ENCODE peak calls at places on chromosomes 5 and 9, in four cellular contexts. One of them, this sample, is unnamed.

GRCh38 chr9:134502261-134503211 is 139.1 kb upstream of the COL5A1 start:
- DNase-seq in NCI-H1105: no peak
- DNase-seq in HCEC 1CT: peak
- DNase-seq in iPS-NIHi11: peak
- DNase-seq in this sample: no peak

GRCh38 chr9:99127372-99128132 is 22.6 kb downstream of the TGFBR1 start:
- DNase-seq in NCI-H1105: no peak
- DNase-seq in HCEC 1CT: peak
- DNase-seq in iPS-NIHi11: no peak
- DNase-seq in this sample: no peak

GRCh38 chr5:61298066-61298465 is 34.0 kb upstream of the ZSWIM6 start:
- DNase-seq in NCI-H1105: no peak
- DNase-seq in HCEC 1CT: no peak
- DNase-seq in iPS-NIHi11: no peak
- DNase-seq in this sample: no peak

GRCh38 chr5:6675784-6676499 is 37.3 kb upstream of the TENT4A start:
- DNase-seq in NCI-H1105: no peak
- DNase-seq in HCEC 1CT: no peak
- DNase-seq in iPS-NIHi11: no peak
- DNase-seq in this sample: no peak

GRCh38 chr5:156500755-156501154 is 173.8 kb downstream of the SGCD start:
- DNase-seq in NCI-H1105: no peak
- DNase-seq in HCEC 1CT: no peak
- DNase-seq in iPS-NIHi11: no peak
- DNase-seq in this sample: no peak

GRCh38 chr5:66595877-66596790 is at the start of gene MAST4:
- DNase-seq in NCI-H1105: peak
- DNase-seq in HCEC 1CT: no peak
- DNase-seq in iPS-NIHi11: peak
- DNase-seq in this sample: peak

GRCh38 chr9:80146466-80146865 is 574.7 kb downstream of the TLE4 start:
- DNase-seq in NCI-H1105: no peak
- DNase-seq in HCEC 1CT: peak
- DNase-seq in iPS-NIHi11: peak
- DNase-seq in this sample: peak

GRCh38 chr9:114500583-114501292 is 4.5 kb downstream of the WHRN start:
- DNase-seq in NCI-H1105: no peak
- DNase-seq in HCEC 1CT: no peak
- DNase-seq in iPS-NIHi11: no peak
- DNase-seq in this sample: no peak

GRCh38 chr9:94824913-94825619 is 98.6 kb downstream of the AOPEP start:
- DNase-seq in NCI-H1105: no peak
- DNase-seq in HCEC 1CT: no peak
- DNase-seq in iPS-NIHi11: peak
- DNase-seq in this sample: peak

GRCh38 chr9:88998911-88999310 is 7.6 kb downstream of the S1PR3 start:
- DNase-seq in NCI-H1105: no peak
- DNase-seq in HCEC 1CT: no peak
- DNase-seq in iPS-NIHi11: no peak
- DNase-seq in this sample: no peak

GRCh38 chr5:31993182-31993961 is 180.7 kb downstream of the GOLPH3 start:
- DNase-seq in NCI-H1105: no peak
- DNase-seq in HCEC 1CT: peak
- DNase-seq in iPS-NIHi11: no peak
- DNase-seq in this sample: no peak

GRCh38 chr5:106875591-106876297 is 795.0 kb downstream of the EFNA5 start:
- DNase-seq in NCI-H1105: no peak
- DNase-seq in HCEC 1CT: no peak
- DNase-seq in iPS-NIHi11: peak
- DNase-seq in this sample: peak

GRCh38 chr5:122723606-122724352 is 51.1 kb upstream of the SNX2 start:
- DNase-seq in NCI-H1105: no peak
- DNase-seq in HCEC 1CT: peak
- DNase-seq in iPS-NIHi11: no peak
- DNase-seq in this sample: peak

GRCh38 chr9:81224166-81224858 is 465.0 kb downstream of the TLE1 start:
- DNase-seq in NCI-H1105: no peak
- DNase-seq in HCEC 1CT: no peak
- DNase-seq in iPS-NIHi11: no peak
- DNase-seq in this sample: no peak

GRCh38 chr5:180898621-180899246 is at the start of gene BTNL8:
- DNase-seq in NCI-H1105: no peak
- DNase-seq in HCEC 1CT: no peak
- DNase-seq in iPS-NIHi11: no peak
- DNase-seq in this sample: no peak